ENCODE peak calls at places on chromosomes 1 and 21, in nine cellular contexts. A is uterus, T is left ventricle myocardium inferior, G is SK-N-SH, B is Peyer's patch, F is HCT116, O is lower lobe of right lung, E is thoracic aorta, R is endodermal cell. K is an unnamed sample.

GRCh38 chr1:222975472-222976122 is 160.8 kb downstream of the DISP1 start:
- DNase-seq in A (no peak), T (no peak), G (no peak), B (no peak), F (no peak), O (no peak), E (no peak), R (no peak), K (no peak)

GRCh38 chr1:68331117-68331865 is 99.0 kb upstream of the WLS start:
- DNase-seq in A (no peak), T (no peak), G (no peak), B (no peak), F (peak), O (no peak), E (no peak), R (no peak), K (no peak)

GRCh38 chr1:29779146-29779545 is 542.8 kb downstream of the PTPRU start:
- DNase-seq in A (no peak), T (no peak), G (no peak), B (no peak), F (no peak), O (no peak), E (no peak), R (no peak), K (no peak)

GRCh38 chr1:202015677-202015952 is 5.2 kb downstream of the ELF3 start:
- DNase-seq in A (no peak), T (no peak), G (no peak), B (no peak), F (no peak), O (no peak), E (no peak), R (no peak), K (no peak)

GRCh38 chr1:41313661-41314131 is 47.5 kb upstream of the FOXO6 start:
- DNase-seq in A (no peak), T (no peak), G (peak), B (no peak), F (peak), O (no peak), E (no peak), R (peak), K (no peak)

GRCh38 chr1:6743189-6744101 is 41.8 kb upstream of the CAMTA1 start:
- DNase-seq in A (peak), T (peak), G (no peak), B (no peak), F (no peak), O (peak), E (peak), R (peak), K (no peak)

GRCh38 chr1:165633624-165634023 is 2.6 kb downstream of the MGST3 start:
- DNase-seq in A (no peak), T (no peak), G (no peak), B (no peak), F (no peak), O (no peak), E (no peak), R (no peak), K (no peak)

GRCh38 chr1:188668083-188668482 is 1809.6 kb downstream of the BRINP3 start:
- DNase-seq in A (no peak), T (no peak), G (no peak), B (no peak), F (peak), O (no peak), E (no peak), R (peak), K (no peak)

GRCh38 chr1:11514366-11514765 is 35.4 kb downstream of the DISP3 start:
- DNase-seq in A (no peak), T (no peak), G (no peak), B (peak), F (no peak), O (no peak), E (no peak), R (no peak), K (no peak)

GRCh38 chr1:54245501-54245900 is 45.5 kb downstream of the MRPL37 start:
- DNase-seq in A (no peak), T (no peak), G (peak), B (no peak), F (no peak), O (no peak), E (no peak), R (no peak), K (no peak)

GRCh38 chr1:117231748-117232373 is 21.1 kb upstream of the VTCN1 start:
- DNase-seq in A (peak), T (no peak), G (no peak), B (no peak), F (no peak), O (peak), E (no peak), R (no peak), K (no peak)

GRCh38 chr1:24351247-24351646 is 32.1 kb downstream of the GRHL3 start:
- DNase-seq in A (no peak), T (no peak), G (no peak), B (no peak), F (no peak), O (no peak), E (no peak), R (no peak), K (no peak)

GRCh38 chr1:51520700-51521248 is 1.7 kb upstream of the EPS15 start:
- DNase-seq in A (no peak), T (no peak), G (no peak), B (no peak), F (no peak), O (no peak), E (no peak), R (no peak), K (no peak)

GRCh38 chr1:184888505-184888904 is 85.8 kb downstream of the NIBAN1 start:
- DNase-seq in A (no peak), T (no peak), G (no peak), B (no peak), F (peak), O (no peak), E (no peak), R (no peak), K (no peak)

GRCh38 chr1:40919475-40920011 is 57.4 kb upstream of the CITED4 start:
- DNase-seq in A (no peak), T (no peak), G (no peak), B (peak), F (peak), O (no peak), E (no peak), R (no peak), K (no peak)

DNA sequence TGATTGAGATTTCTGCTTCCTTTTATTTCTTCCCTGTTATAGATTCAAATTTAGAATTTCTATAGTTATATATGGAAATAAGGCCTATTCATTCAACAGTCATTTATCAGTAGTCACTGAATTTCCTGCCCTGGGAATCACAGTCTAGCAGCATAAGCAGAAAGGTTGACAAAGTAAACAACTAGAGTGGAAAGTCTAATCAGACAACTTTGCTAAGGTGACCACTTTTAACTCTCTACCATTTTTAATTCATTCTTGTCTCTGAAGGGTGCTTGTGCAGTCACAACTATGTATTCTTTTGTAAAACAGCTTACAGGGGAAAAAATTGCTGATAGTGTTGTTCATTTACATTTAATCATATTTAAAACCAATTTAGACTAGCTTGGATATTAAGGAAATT is 66.1 kb upstream of the PLA2G4A start:
- DNase-seq in A (no peak), T (no peak), G (no peak), B (no peak), F (no peak), O (no peak), E (no peak), R (no peak), K (no peak)
- TF ChIP-seq CTCF in A (no peak), T (no peak), G (no peak), B (no peak), F (no peak), O (no peak), E (no peak), R (no peak), K (no peak)

DNA sequence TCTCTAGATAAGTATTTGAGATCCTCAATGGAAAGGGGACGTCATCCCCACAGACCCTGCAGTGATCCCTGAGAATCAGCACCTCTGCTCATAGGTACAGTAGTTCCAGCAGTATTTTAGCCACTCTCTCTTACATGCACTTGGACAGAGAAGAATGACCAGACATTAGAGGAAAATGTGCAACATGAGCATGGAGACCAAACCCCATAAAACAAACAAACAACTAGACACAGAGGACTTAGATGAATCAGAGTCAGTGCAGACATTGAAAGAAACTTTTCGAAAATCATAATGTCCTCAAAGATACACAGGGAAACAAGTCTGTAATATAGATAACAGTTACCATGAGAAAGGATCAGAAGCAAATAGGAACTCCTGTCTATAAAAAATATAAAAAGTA is 108.2 kb downstream of the LYPLAL1 start:
- DNase-seq in A (no peak), T (no peak), G (no peak), B (no peak), F (no peak), O (no peak), E (no peak), R (no peak), K (no peak)
- H3K27ac ChIP-seq in A (no peak), T (no peak), G (no peak), B (no peak), F (no peak), O (no peak), E (no peak), R (no peak), K (no peak)

GRCh38 chr21:18614327-18614726 is 210.7 kb upstream of the TMPRSS15 start:
- DNase-seq in A (no peak), T (no peak), G (no peak), B (no peak), F (no peak), O (no peak), E (no peak), R (no peak), K (no peak)
- TF ChIP-seq CTCF in A (no peak), T (no peak), G (no peak), B (no peak), F (no peak), O (no peak), E (no peak), R (no peak), K (no peak)

GRCh38 chr1:101588677-101589076 is 351.9 kb downstream of the S1PR1 start:
- DNase-seq in A (no peak), T (no peak), G (no peak), B (no peak), F (no peak), O (no peak), E (no peak), R (no peak), K (no peak)

GRCh38 chr1:101592861-101593260 is 356.0 kb downstream of the S1PR1 start:
- DNase-seq in A (no peak), T (no peak), G (no peak), B (no peak), F (no peak), O (no peak), E (no peak), R (no peak), K (no peak)

DNA sequence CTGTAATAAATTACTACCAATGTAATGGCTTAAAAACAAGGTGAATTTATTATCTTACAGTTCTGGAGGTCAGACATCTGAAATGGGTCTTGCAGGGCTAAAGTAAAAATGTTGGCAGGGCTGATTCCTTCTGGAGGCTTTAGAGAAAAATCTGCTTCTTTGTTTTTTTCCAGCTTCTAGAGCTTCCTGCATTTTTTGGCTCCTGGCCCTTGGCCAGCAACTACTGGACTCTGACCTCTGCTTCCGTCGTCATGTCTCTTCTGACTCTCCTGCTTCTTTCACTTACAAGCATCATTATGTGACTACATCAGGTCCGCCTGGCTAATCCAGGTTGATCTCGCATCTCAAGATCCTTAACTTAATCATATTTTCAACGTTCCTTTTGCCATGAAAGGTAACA is 350.9 kb downstream of the S1PR1 start:
- DNase-seq in A (peak), T (peak), G (no peak), B (peak), F (no peak), O (no peak), E (no peak), R (no peak), K (no peak)
- H3K27ac ChIP-seq in A (no peak), T (no peak), G (no peak), B (no peak), F (no peak), O (no peak), E (no peak), R (no peak), K (no peak)

DNA sequence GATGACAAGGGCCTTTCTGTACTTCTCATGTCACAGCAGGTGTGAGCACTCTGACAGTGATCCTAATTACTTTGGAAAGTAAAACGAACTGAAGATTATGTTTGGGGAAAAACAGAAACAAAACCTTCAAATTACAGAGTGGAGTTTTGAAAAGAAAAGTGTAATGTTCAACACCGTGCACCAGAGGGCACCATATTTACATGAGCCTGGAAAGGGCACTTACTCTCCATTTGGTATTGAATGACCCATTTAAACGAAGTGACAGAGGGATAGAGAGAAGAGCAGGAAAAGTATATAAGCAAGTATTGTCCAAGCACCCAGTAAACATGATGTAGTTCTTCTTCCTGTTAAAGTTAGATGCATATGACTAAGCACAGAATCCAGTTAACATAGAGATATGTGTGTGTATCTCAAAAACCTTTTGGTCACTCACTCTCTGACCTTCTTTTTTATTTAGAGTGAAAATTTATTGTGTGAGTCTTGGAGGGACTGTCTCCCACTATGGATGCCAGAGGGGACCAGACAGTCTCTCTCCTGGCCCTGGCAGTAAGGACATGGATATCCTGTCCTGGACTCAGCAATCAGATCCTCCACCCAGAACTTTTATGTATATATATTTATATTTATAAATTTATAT is 3.8 kb upstream of the RGSL1 start:
- DNase-seq in A (no peak), T (no peak), G (peak), B (peak), F (peak), O (no peak), E (no peak), R (peak), K (no peak)
- TF ChIP-seq CTCF in A (peak), T (peak), G (peak), B (peak), F (peak), O (peak), E (no peak), R (peak), K (peak)

DNA sequence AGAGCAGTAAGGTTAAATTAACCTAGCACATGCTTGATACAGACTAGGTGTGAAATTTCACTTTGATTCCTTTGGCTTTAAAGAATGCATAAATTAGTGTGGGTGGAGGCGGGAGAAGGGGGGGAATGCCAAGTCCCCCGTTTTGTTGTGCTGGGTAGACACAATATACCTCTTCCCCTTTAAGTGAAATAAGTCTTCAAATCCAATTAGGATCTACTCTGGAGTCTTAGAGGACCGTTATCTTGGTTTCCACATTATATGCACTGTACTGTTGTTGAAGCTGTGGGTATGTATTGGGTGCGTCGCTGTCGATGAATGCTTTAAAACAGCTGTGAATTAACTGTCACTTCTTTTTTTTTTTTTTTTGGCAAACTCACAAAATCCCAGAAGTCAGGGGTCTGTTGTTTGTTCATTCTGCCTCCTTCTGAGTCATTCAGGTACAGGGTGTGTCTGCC is 1.6 kb upstream of the S1PR1 start:
- DNase-seq in A (no peak), T (no peak), G (no peak), B (no peak), F (no peak), O (no peak), E (no peak), R (no peak), K (no peak)
- H3K27ac ChIP-seq in A (peak), T (peak), G (no peak), B (peak), F (no peak), O (peak), E (no peak), R (no peak), K (peak)

GRCh38 chr1:246532519-246532918 is 25.4 kb upstream of the SMYD3 start:
- DNase-seq in A (no peak), T (no peak), G (no peak), B (no peak), F (no peak), O (no peak), E (no peak), R (no peak), K (no peak)
- TF ChIP-seq CTCF in A (no peak), T (no peak), G (peak), B (no peak), F (peak), O (peak), E (no peak), R (peak), K (no peak)

GRCh38 chr1:150997126-150997872 is 9.4 kb downstream of the MINDY1 start:
- DNase-seq in A (no peak), T (no peak), G (no peak), B (no peak), F (no peak), O (no peak), E (no peak), R (no peak), K (no peak)

GRCh38 chr1:150997949-150998348 is 8.8 kb downstream of the MINDY1 start:
- DNase-seq in A (no peak), T (no peak), G (no peak), B (no peak), F (no peak), O (no peak), E (no peak), R (no peak), K (no peak)

GRCh38 chr1:151001592-151001991 is 5.1 kb downstream of the MINDY1 start:
- DNase-seq in A (no peak), T (no peak), G (no peak), B (no peak), F (no peak), O (no peak), E (no peak), R (no peak), K (no peak)

GRCh38 chr1:151000408-151000807 is 6.3 kb downstream of the MINDY1 start:
- DNase-seq in A (no peak), T (no peak), G (no peak), B (no peak), F (no peak), O (no peak), E (no peak), R (no peak), K (no peak)

DNA sequence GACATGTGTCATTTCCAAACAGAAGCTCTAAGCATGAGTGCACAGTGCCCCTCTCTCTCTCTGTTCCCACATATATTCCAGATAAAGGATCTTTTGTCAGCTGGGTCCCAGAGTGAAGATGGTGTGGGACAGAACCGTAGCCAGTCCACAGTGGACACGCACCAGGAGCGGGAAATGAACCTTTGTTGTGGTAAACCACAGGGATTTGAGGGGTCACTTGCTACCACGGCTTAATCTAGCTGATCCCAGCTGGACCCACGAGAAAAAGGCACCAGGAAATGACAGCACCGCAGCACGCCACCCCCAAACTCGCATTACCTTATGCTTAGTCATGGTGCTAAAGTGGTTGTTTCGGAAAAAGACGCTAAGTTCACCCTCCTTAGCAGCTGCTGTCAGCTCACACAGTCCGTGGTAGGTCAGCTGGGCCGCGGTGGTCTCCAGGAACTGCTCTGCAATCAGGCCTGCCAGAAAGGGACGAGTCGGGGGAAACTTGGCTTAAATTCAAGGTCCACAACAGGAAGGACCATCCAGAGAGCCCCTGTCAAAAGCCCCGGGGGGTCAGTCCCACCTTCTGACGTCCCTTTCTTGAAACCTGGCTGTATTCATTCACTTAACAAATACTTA is 7.5 kb downstream of the MINDY1 start:
- DNase-seq in A (no peak), T (no peak), G (no peak), B (no peak), F (no peak), O (no peak), E (no peak), R (no peak), K (no peak)
- H3K27ac ChIP-seq in A (no peak), T (peak), G (no peak), B (no peak), F (no peak), O (no peak), E (no peak), R (no peak), K (no peak)

DNA sequence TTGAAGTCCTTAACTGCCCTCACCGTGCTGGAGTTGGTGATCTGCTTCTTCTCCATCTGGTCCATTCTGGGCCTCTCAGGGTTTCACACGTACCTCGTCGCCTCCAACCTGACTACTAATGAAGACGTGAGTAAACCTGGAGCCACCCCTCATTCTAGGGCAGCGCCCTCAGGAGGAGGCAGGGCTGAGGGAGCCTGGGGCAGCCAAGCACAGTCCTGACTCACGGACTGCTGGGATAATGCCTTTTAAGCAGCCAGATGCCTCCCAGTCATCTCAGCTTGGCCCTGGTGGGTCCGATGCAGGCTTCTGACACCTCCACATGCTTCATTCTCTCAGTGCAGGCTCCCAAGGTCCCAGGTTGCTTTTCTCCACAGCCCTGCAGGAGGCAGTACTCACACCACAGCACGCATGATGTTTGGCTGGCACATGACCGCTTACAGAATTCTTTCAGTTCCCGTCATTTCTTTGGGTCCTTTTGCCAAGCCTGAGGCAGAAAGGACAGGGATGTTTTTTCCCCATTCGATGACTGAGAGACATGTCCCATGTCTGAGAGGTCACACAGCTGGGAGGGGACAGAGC is 11.8 kb upstream of the SFN start:
- DNase-seq in A (no peak), T (no peak), G (no peak), B (no peak), F (no peak), O (no peak), E (no peak), R (peak), K (no peak)
- TF ChIP-seq CTCF in A (no peak), T (no peak), G (peak), B (no peak), F (peak), O (no peak), E (no peak), R (peak), K (peak)

K was measured in RWPE2.